ENCODE peak calls at places on chromosomes 13 and 19, in ten cellular contexts. W is A549; G is suprapubic skin; V is RWPE1; L is omental fat pad; Y is G401; B is left colon; T is HFF-Myc; P is HCT116; I is activated CD4-positive, alpha-beta T cell treated with anti-CD3 and anti-CD28 coated beads, Interleukin-2, amount 50 U/mL, for 24 hours. Z is an unnamed sample.

GRCh38 chr13:29319451-29319850 is 276.0 kb downstream of the SLC7A1 start:
- DNase-seq in W (no peak), G (no peak), V (no peak), L (no peak), Y (no peak), B (no peak), T (no peak), P (no peak), I (no peak), Z (no peak)

GRCh38 chr13:62556973-62557372 is 1141.3 kb upstream of the PCDH20 start:
- DNase-seq in W (no peak), G (no peak), V (no peak), L (no peak), Y (no peak), B (no peak), T (no peak), P (no peak), I (no peak), Z (no peak)

GRCh38 chr13:97369269-97369893 is 64.6 kb upstream of the RAP2A start:
- DNase-seq in W (no peak), G (no peak), V (peak), L (no peak), Y (no peak), B (no peak), T (no peak), P (no peak), I (no peak), Z (no peak)

GRCh38 chr13:82772802-82773201 is 1109.5 kb downstream of the SLITRK1 start:
- DNase-seq in W (no peak), G (no peak), V (no peak), L (no peak), Y (no peak), B (no peak), T (no peak), P (no peak), I (no peak), Z (no peak)

GRCh38 chr13:45674908-45675307 is 27.2 kb upstream of the CBY2 start:
- DNase-seq in W (no peak), G (no peak), V (peak), L (no peak), Y (no peak), B (no peak), T (peak), P (no peak), I (no peak), Z (no peak)

GRCh38 chr19:43768273-43769050 is 12.3 kb downstream of the KCNN4 start:
- DNase-seq in W (no peak), G (no peak), V (no peak), L (no peak), Y (no peak), B (no peak), T (no peak), P (no peak), I (no peak), Z (no peak)

GRCh38 chr19:8610041-8610927 is at the start of gene ADAMTS10:
- DNase-seq in W (no peak), G (peak), V (no peak), L (no peak), Y (no peak), B (peak), T (no peak), P (no peak), I (no peak), Z (no peak)

GRCh38 chr13:28575200-28575599 is 80.3 kb upstream of the FLT1 start:
- DNase-seq in W (no peak), G (no peak), V (no peak), L (no peak), Y (no peak), B (peak), T (no peak), P (no peak), I (no peak), Z (no peak)

GRCh38 chr19:20558011-20558410 is 7.6 kb downstream of the ZNF737 start:
- DNase-seq in W (no peak), G (no peak), V (no peak), L (no peak), Y (no peak), B (no peak), T (no peak), P (no peak), I (no peak), Z (no peak)

GRCh38 chr13:98785968-98786367 is 33.5 kb upstream of the SLC15A1 start:
- DNase-seq in W (no peak), G (no peak), V (no peak), L (no peak), Y (no peak), B (no peak), T (no peak), P (no peak), I (no peak), Z (no peak)

GRCh38 chr19:4089400-4089908 is 22.8 kb upstream of the ZBTB7A start:
- DNase-seq in W (no peak), G (no peak), V (no peak), L (no peak), Y (no peak), B (peak), T (no peak), P (no peak), I (no peak), Z (peak)

GRCh38 chr13:84243340-84243739 is 361.1 kb upstream of the SLITRK1 start:
- DNase-seq in W (no peak), G (no peak), V (no peak), L (no peak), Y (no peak), B (no peak), T (no peak), P (no peak), I (no peak), Z (no peak)

GRCh38 chr13:32019612-32020233 is 11.9 kb upstream of the FRY start:
- DNase-seq in W (peak), G (no peak), V (peak), L (no peak), Y (peak), B (peak), T (peak), P (peak), I (no peak), Z (peak)

GRCh38 chr19:39173502-39173991 is 23.2 kb upstream of the NCCRP1 start:
- DNase-seq in W (no peak), G (no peak), V (no peak), L (no peak), Y (no peak), B (no peak), T (no peak), P (no peak), I (no peak), Z (no peak)

GRCh38 chr19:16514383-16515019 is 18.3 kb downstream of the C19orf44 start:
- DNase-seq in W (no peak), G (no peak), V (no peak), L (no peak), Y (no peak), B (no peak), T (no peak), P (no peak), I (no peak), Z (no peak)

GRCh38 chr19:49596407-49596806 is 5.4 kb downstream of the PRR12 start:
- DNase-seq in W (no peak), G (no peak), V (no peak), L (no peak), Y (no peak), B (no peak), T (no peak), P (no peak), I (no peak), Z (no peak)

GRCh38 chr13:22592515-22592914 is 588.3 kb upstream of the SGCG start:
- DNase-seq in W (no peak), G (no peak), V (peak), L (no peak), Y (no peak), B (no peak), T (no peak), P (no peak), I (no peak), Z (no peak)

GRCh38 chr19:1081301-1082164 is 13.6 kb downstream of the POLR2E start:
- DNase-seq in W (no peak), G (no peak), V (no peak), L (no peak), Y (no peak), B (no peak), T (no peak), P (no peak), I (no peak), Z (peak)

GRCh38 chr13:111280666-111281577 is 39.5 kb upstream of the TEX29 start:
- DNase-seq in W (no peak), G (no peak), V (no peak), L (no peak), Y (no peak), B (no peak), T (no peak), P (no peak), I (no peak), Z (no peak)

GRCh38 chr19:4196009-4196408 is 13.5 kb downstream of the ANKRD24 start:
- DNase-seq in W (no peak), G (no peak), V (no peak), L (no peak), Y (no peak), B (no peak), T (no peak), P (no peak), I (no peak), Z (no peak)

GRCh38 chr19:32233091-32233490 is 112.3 kb upstream of the ZNF507 start:
- DNase-seq in W (no peak), G (no peak), V (no peak), L (no peak), Y (peak), B (no peak), T (no peak), P (no peak), I (no peak), Z (no peak)

GRCh38 chr19:30305346-30306060 is 66.7 kb upstream of the ZNF536 start:
- DNase-seq in W (no peak), G (no peak), V (no peak), L (no peak), Y (peak), B (no peak), T (no peak), P (no peak), I (no peak), Z (no peak)